ENCODE peak calls at places on chromosomes 16 and 17, in five cellular contexts. One of them, this sample, is unnamed.

GRCh38 chr17:28598799-28599310 is at the start of gene SPAG5:
- DNase-seq in lower leg skin: peak
- DNase-seq in mesothelial cell of epicardium: peak
- DNase-seq in GM13976: peak
- DNase-seq in NCI-H1105 treated with DMSO at 0.1 percent for 48 hours: peak
- DNase-seq in this sample: peak

GRCh38 chr16:1494711-1495110 is 1.6 kb downstream of the TELO2 start:
- DNase-seq in lower leg skin: no peak
- DNase-seq in mesothelial cell of epicardium: no peak
- DNase-seq in GM13976: no peak
- DNase-seq in NCI-H1105 treated with DMSO at 0.1 percent for 48 hours: no peak
- DNase-seq in this sample: no peak

GRCh38 chr17:43935204-43935925 is 6.9 kb downstream of the PPY start:
- DNase-seq in lower leg skin: no peak
- DNase-seq in mesothelial cell of epicardium: no peak
- DNase-seq in GM13976: no peak
- DNase-seq in NCI-H1105 treated with DMSO at 0.1 percent for 48 hours: no peak
- DNase-seq in this sample: no peak

GRCh38 chr17:28928061-28928460 is 23.3 kb downstream of the PHF12 start:
- DNase-seq in lower leg skin: no peak
- DNase-seq in mesothelial cell of epicardium: no peak
- DNase-seq in GM13976: no peak
- DNase-seq in NCI-H1105 treated with DMSO at 0.1 percent for 48 hours: no peak
- DNase-seq in this sample: peak

GRCh38 chr17:28716740-28717577 is 709 bp downstream of the RAB34 start:
- DNase-seq in lower leg skin: no peak
- DNase-seq in mesothelial cell of epicardium: no peak
- DNase-seq in GM13976: no peak
- DNase-seq in NCI-H1105 treated with DMSO at 0.1 percent for 48 hours: no peak
- DNase-seq in this sample: no peak

GRCh38 chr16:46658925-46659324 is 30.1 kb downstream of the VPS35 start:
- DNase-seq in lower leg skin: peak
- DNase-seq in mesothelial cell of epicardium: no peak
- DNase-seq in GM13976: peak
- DNase-seq in NCI-H1105 treated with DMSO at 0.1 percent for 48 hours: no peak
- DNase-seq in this sample: peak

GRCh38 chr17:50044483-50044882 is 11.4 kb upstream of the ITGA3 start:
- DNase-seq in lower leg skin: no peak
- DNase-seq in mesothelial cell of epicardium: no peak
- DNase-seq in GM13976: no peak
- DNase-seq in NCI-H1105 treated with DMSO at 0.1 percent for 48 hours: no peak
- DNase-seq in this sample: no peak

GRCh38 chr17:42783062-42783777 is 2.8 kb downstream of the WNK4 start:
- DNase-seq in lower leg skin: no peak
- DNase-seq in mesothelial cell of epicardium: no peak
- DNase-seq in GM13976: no peak
- DNase-seq in NCI-H1105 treated with DMSO at 0.1 percent for 48 hours: no peak
- DNase-seq in this sample: no peak

GRCh38 chr17:30332057-30332542 is 1.8 kb downstream of the TMIGD1 start:
- DNase-seq in lower leg skin: no peak
- DNase-seq in mesothelial cell of epicardium: no peak
- DNase-seq in GM13976: peak
- DNase-seq in NCI-H1105 treated with DMSO at 0.1 percent for 48 hours: no peak
- DNase-seq in this sample: peak

GRCh38 chr17:50059759-50060273 is 3.9 kb downstream of the ITGA3 start:
- DNase-seq in lower leg skin: no peak
- DNase-seq in mesothelial cell of epicardium: no peak
- DNase-seq in GM13976: no peak
- DNase-seq in NCI-H1105 treated with DMSO at 0.1 percent for 48 hours: no peak
- DNase-seq in this sample: no peak